ENCODE peak calls at places on chromosomes 4 and X, in nine cellular contexts. K, I, T, R, X, M, L, N and V are unnamed samples.

GRCh38 chrX:16160729-16161128 is 6.6 kb upstream of the MAGEB17 start:
- DNase-seq in K (no peak), I (no peak), T (no peak), R (no peak), X (no peak), M (peak), L (no peak), N (no peak), V (peak)

GRCh38 chr4:42404001-42404400 is 6.7 kb downstream of the SHISA3 start:
- DNase-seq in K (no peak), I (no peak), T (no peak), R (no peak), X (no peak), M (no peak), L (no peak), N (no peak), V (no peak)

GRCh38 chrX:108494416-108495095 is 54.9 kb downstream of the COL4A5 start:
- DNase-seq in K (no peak), I (no peak), T (no peak), R (no peak), X (no peak), M (peak), L (no peak), N (no peak), V (no peak)

GRCh38 chr4:56535915-56536314 is 30.3 kb downstream of the ARL9 start:
- DNase-seq in K (no peak), I (no peak), T (peak), R (no peak), X (no peak), M (no peak), L (no peak), N (no peak), V (no peak)

GRCh38 chr4:94507708-94508107 is 56.0 kb downstream of the PDLIM5 start:
- DNase-seq in K (no peak), I (no peak), T (no peak), R (no peak), X (peak), M (peak), L (peak), N (peak), V (peak)

GRCh38 chrX:9701790-9702189 is 63.9 kb downstream of the GPR143 start:
- DNase-seq in K (no peak), I (no peak), T (no peak), R (no peak), X (no peak), M (no peak), L (no peak), N (no peak), V (no peak)

GRCh38 chr4:177282284-177282683 is 27.4 kb upstream of the NEIL3 start:
- DNase-seq in K (no peak), I (no peak), T (no peak), R (no peak), X (no peak), M (no peak), L (no peak), N (no peak), V (no peak)

GRCh38 chr4:158808399-158808798 is 39.6 kb downstream of the FNIP2 start:
- DNase-seq in K (no peak), I (no peak), T (no peak), R (no peak), X (no peak), M (no peak), L (no peak), N (no peak), V (no peak)

GRCh38 chr4:61501812-61502211 is 301.7 kb downstream of the ADGRL3 start:
- DNase-seq in K (no peak), I (no peak), T (no peak), R (no peak), X (no peak), M (no peak), L (no peak), N (no peak), V (no peak)

GRCh38 chr4:102247041-102247440 is 98.2 kb downstream of the SLC39A8 start:
- DNase-seq in K (no peak), I (no peak), T (no peak), R (no peak), X (no peak), M (peak), L (no peak), N (no peak), V (no peak)

GRCh38 chr4:138222041-138222440 is 20.1 kb downstream of the SLC7A11 start:
- DNase-seq in K (no peak), I (no peak), T (no peak), R (no peak), X (peak), M (peak), L (peak), N (no peak), V (peak)

GRCh38 chrX:96761566-96761965 is 76.9 kb downstream of the DIAPH2 start:
- DNase-seq in K (no peak), I (no peak), T (no peak), R (no peak), X (no peak), M (no peak), L (no peak), N (no peak), V (no peak)

GRCh38 chr4:2067446-2068197 is 8.5 kb downstream of the NAT8L start:
- DNase-seq in K (no peak), I (no peak), T (no peak), R (no peak), X (no peak), M (no peak), L (no peak), N (no peak), V (no peak)

GRCh38 chr4:173697840-173698239 is 167.8 kb upstream of the HAND2 start:
- DNase-seq in K (no peak), I (no peak), T (no peak), R (no peak), X (no peak), M (no peak), L (no peak), N (no peak), V (no peak)

GRCh38 chr4:4990857-4991540 is 28.3 kb downstream of the CYTL1 start:
- DNase-seq in K (no peak), I (peak), T (peak), R (peak), X (peak), M (peak), L (peak), N (peak), V (peak)

GRCh38 chr4:13599159-13599558 is 28.4 kb downstream of the BOD1L1 start:
- DNase-seq in K (no peak), I (no peak), T (no peak), R (no peak), X (no peak), M (no peak), L (no peak), N (no peak), V (no peak)

GRCh38 chrX:154351183-154352011 is 23.0 kb downstream of the FLNA start:
- DNase-seq in K (no peak), I (peak), T (no peak), R (no peak), X (peak), M (no peak), L (no peak), N (no peak), V (no peak)

GRCh38 chrX:17046478-17047097 is 100.1 kb downstream of the REPS2 start:
- DNase-seq in K (no peak), I (peak), T (no peak), R (peak), X (peak), M (no peak), L (peak), N (no peak), V (peak)

GRCh38 chrX:110320588-110320987 is 2.7 kb upstream of the AMMECR1 start:
- DNase-seq in K (no peak), I (no peak), T (no peak), R (no peak), X (no peak), M (no peak), L (no peak), N (no peak), V (no peak)

GRCh38 chrX:136423724-136424123 is 64.0 kb upstream of the BRS3 start:
- DNase-seq in K (no peak), I (no peak), T (no peak), R (no peak), X (no peak), M (no peak), L (no peak), N (no peak), V (no peak)

GRCh38 chrX:105323951-105324350 is 103.5 kb upstream of the TEX13A start:
- DNase-seq in K (no peak), I (no peak), T (no peak), R (no peak), X (no peak), M (peak), L (no peak), N (no peak), V (no peak)

GRCh38 chr4:90127706-90128345 is 632 bp downstream of the CCSER1 start:
- DNase-seq in K (no peak), I (peak), T (no peak), R (peak), X (no peak), M (peak), L (peak), N (no peak), V (no peak)

DNA sequence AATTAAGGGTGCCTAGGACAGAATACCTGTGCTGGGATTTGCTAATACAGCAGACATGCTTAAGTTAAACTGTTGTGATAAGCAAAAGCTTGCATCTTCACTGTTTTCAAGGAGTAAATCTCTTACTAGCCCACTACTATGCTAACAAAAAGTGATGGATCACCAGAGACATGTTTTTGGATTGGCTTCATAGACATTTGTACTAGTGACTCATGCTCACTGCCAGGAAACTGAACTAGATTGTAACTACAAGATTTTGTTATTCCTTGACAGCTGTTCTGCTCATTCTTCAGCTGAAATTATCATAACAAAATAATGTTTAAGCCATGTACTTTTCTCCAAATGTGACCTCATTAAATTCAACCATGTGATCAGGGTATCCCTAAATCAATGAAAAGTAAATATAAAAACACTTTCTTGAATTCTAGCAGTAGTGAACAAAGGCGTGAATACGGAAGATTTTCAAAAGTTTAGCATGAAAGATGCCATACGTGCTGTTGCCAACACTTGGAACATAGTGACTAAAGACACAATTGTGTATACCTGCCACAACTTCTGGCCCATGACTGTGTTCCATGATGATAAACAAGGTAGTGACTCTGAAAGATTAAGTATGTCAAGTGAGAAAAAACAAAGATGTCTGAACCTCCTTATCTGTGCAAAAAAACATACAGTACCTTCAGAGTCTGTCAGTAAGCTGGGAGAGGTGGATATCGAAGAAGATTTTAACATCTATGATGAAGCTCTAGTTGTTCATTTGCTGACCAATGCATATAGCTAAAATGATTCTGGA is 154.0 kb downstream of the BTC start:
- DNase-seq in K (no peak), I (no peak), T (no peak), R (no peak), X (no peak), M (peak), L (no peak), N (no peak), V (no peak)
- H3K4me3 ChIP-seq in K (no peak), I (no peak), T (no peak), R (no peak), X (no peak), M (no peak), L (no peak), N (no peak), V (no peak)

GRCh38 chr4:108117473-108118182 is 51.1 kb downstream of the LEF1 start:
- DNase-seq in K (no peak), I (no peak), T (no peak), R (no peak), X (no peak), M (no peak), L (peak), N (no peak), V (no peak)

GRCh38 chr4:108116423-108117168 is 52.1 kb downstream of the LEF1 start:
- DNase-seq in K (no peak), I (no peak), T (no peak), R (no peak), X (no peak), M (no peak), L (no peak), N (no peak), V (no peak)

GRCh38 chr4:108114503-108114902 is 54.2 kb downstream of the LEF1 start:
- DNase-seq in K (no peak), I (no peak), T (no peak), R (no peak), X (no peak), M (no peak), L (no peak), N (no peak), V (no peak)

GRCh38 chr4:108113229-108113628 is 55.5 kb downstream of the LEF1 start:
- DNase-seq in K (peak), I (no peak), T (no peak), R (no peak), X (no peak), M (no peak), L (no peak), N (no peak), V (no peak)

GRCh38 chr4:108115168-108115526 is 53.6 kb downstream of the LEF1 start:
- DNase-seq in K (no peak), I (no peak), T (no peak), R (no peak), X (no peak), M (no peak), L (no peak), N (no peak), V (no peak)
- TF ChIP-seq CTCF in K (no peak), I (no peak), T (no peak), R (no peak), X (no peak), M (no peak), L (no peak), N (no peak), V (no peak)

GRCh38 chrX:70062076-70062475 is at the start of gene OTUD6A:
- DNase-seq in K (no peak), I (no peak), T (no peak), R (no peak), X (no peak), M (no peak), L (no peak), N (no peak), V (no peak)

GRCh38 chrX:70066646-70067045 is 4.4 kb downstream of the OTUD6A start:
- DNase-seq in K (no peak), I (no peak), T (no peak), R (no peak), X (no peak), M (no peak), L (no peak), N (no peak), V (no peak)

DNA sequence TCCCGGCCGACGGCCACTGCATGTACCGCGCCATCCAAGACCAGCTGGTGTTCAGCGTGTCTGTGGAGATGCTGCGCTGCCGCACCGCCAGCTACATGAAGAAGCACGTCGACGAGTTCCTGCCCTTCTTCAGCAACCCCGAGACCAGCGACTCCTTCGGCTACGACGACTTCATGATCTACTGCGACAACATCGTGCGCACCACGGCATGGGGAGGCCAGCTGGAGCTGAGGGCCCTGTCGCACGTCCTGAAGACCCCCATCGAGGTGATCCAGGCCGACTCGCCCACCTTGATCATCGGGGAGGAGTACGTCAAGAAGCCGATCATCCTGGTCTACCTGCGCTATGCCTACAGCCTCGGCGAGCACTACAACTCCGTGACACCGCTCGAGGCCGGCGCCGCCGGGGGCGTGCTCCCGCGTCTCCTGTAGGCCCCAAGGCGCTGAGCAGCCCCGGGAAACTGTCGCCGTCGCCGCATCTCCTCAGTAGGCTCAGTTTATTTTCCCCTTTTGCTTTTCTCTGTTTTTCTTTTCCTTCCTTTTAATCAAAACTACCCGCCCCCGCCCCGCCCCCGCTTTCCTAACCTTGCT is 799 bp downstream of the OTUD6A start:
- DNase-seq in K (no peak), I (no peak), T (no peak), R (no peak), X (no peak), M (no peak), L (no peak), N (no peak), V (no peak)
- H3K4me3 ChIP-seq in K (no peak), I (no peak), T (no peak), R (no peak), X (no peak), M (no peak), L (no peak), N (no peak), V (no peak)

GRCh38 chr4:1014395-1015167 is 3.2 kb downstream of the FGFRL1 start:
- DNase-seq in K (no peak), I (no peak), T (no peak), R (no peak), X (no peak), M (no peak), L (no peak), N (no peak), V (no peak)

GRCh38 chr4:1017211-1017610 is 5.8 kb downstream of the FGFRL1 start:
- DNase-seq in K (no peak), I (no peak), T (no peak), R (no peak), X (no peak), M (no peak), L (no peak), N (no peak), V (no peak)

GRCh38 chr4:1015746-1016145 is 4.3 kb downstream of the FGFRL1 start:
- DNase-seq in K (no peak), I (no peak), T (no peak), R (no peak), X (no peak), M (no peak), L (no peak), N (no peak), V (no peak)

GRCh38 chr4:1013225-1014073 is 2.0 kb downstream of the FGFRL1 start:
- DNase-seq in K (no peak), I (no peak), T (no peak), R (no peak), X (no peak), M (no peak), L (no peak), N (no peak), V (no peak)

DNA sequence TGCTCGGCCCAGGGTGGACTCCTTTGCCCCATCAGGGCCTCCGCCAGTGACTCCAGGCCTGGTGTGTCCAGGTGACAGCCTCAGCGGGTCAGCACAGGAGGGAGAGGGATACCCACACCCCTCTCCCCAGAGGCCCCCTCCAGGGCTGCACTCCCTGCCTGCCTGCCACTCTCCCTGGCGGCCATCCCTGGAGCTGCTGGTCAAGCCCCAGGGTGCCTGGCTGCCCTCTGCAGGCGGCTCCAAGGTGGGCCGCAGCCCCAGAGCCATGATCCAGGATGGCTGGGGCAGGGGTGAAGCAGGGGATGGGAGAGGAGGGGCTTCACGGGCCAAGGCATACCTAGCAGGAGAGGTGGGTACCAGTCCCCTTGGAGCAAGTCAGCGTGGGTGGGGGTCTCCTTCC is 3.8 kb downstream of the FGFRL1 start:
- DNase-seq in K (no peak), I (no peak), T (no peak), R (no peak), X (no peak), M (no peak), L (no peak), N (no peak), V (no peak)
- TF ChIP-seq CTCF in K (no peak), I (no peak), T (no peak), R (no peak), X (no peak), M (no peak), L (no peak), N (no peak), V (no peak)

GRCh38 chrX:30593435-30594200 is 16.1 kb upstream of the TASL start:
- DNase-seq in K (no peak), I (peak), T (no peak), R (no peak), X (peak), M (no peak), L (peak), N (no peak), V (no peak)
- H3K4me3 ChIP-seq in K (no peak), I (no peak), T (no peak), R (no peak), X (no peak), M (no peak), L (no peak), N (no peak), V (no peak)

GRCh38 chr4:26058537-26058936 is 144.5 kb downstream of the SMIM20 start:
- DNase-seq in K (no peak), I (peak), T (peak), R (peak), X (no peak), M (no peak), L (peak), N (no peak), V (no peak)

GRCh38 chr4:26052663-26053534 is 138.9 kb downstream of the SMIM20 start:
- DNase-seq in K (no peak), I (no peak), T (peak), R (no peak), X (no peak), M (no peak), L (no peak), N (no peak), V (no peak)

GRCh38 chr4:26059391-26060154 is 145.6 kb downstream of the SMIM20 start:
- DNase-seq in K (no peak), I (no peak), T (peak), R (no peak), X (no peak), M (no peak), L (no peak), N (no peak), V (no peak)

GRCh38 chr4:26056406-26056805 is 142.4 kb downstream of the SMIM20 start:
- DNase-seq in K (no peak), I (no peak), T (no peak), R (no peak), X (no peak), M (no peak), L (no peak), N (no peak), V (no peak)

DNA sequence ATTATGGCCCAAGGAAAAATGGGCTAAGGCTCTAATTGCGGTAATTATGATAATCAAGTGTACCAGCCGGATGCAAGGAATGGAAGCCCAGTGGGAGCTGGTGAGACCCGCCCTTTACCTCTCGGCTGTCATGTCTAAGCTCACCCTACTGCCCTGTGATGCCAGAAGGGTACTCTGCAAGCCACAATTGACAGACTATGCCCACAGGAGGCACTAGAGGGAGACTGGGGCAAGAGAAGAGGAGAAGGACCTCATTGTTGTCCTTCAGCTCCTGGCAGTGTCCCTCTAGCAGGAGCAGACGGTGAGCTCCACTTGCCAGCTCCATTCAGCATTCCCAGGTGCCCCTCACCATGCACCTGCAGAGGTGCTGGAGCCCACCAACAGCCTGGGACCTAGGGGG is 141.8 kb downstream of the SMIM20 start:
- DNase-seq in K (no peak), I (no peak), T (peak), R (no peak), X (no peak), M (no peak), L (no peak), N (no peak), V (no peak)
- TF ChIP-seq CTCF in K (no peak), I (no peak), T (no peak), R (no peak), X (no peak), M (no peak), L (no peak), N (no peak), V (no peak)